ENCODE peak calls at places on chromosome 2, in seven cellular contexts. One of them, this sample, is unnamed.

GRCh38 chr2:105869318-105869717 is 124.6 kb downstream of the NCK2 start:
- DNase-seq in type B pancreatic cell: no peak
- DNase-seq in upper lobe of right lung: no peak
- DNase-seq in posterior cingulate gyrus: no peak
- DNase-seq in iris pigment epithelial cell: no peak
- DNase-seq in endothelial cell of umbilical vein: no peak
- DNase-seq in progenitor cell of endocrine pancreas: no peak
- DNase-seq in this sample: no peak

GRCh38 chr2:227871375-227871788 is at the start of gene DAW1:
- DNase-seq in endothelial cell of umbilical vein: peak; percentile 78
- DNase-seq in posterior cingulate gyrus: peak; percentile 43
- DNase-seq in type B pancreatic cell: peak; percentile 85
- DNase-seq in upper lobe of right lung: peak; percentile 84
- DNase-seq in iris pigment epithelial cell: peak; percentile 70
- DNase-seq in progenitor cell of endocrine pancreas: peak; percentile 65
- DNase-seq in this sample: peak; percentile 77

GRCh38 chr2:16640867-16641266 is 24.8 kb downstream of the CYRIA start:
- DNase-seq in iris pigment epithelial cell: peak; percentile 32
- DNase-seq in progenitor cell of endocrine pancreas: no peak
- DNase-seq in type B pancreatic cell: no peak
- DNase-seq in upper lobe of right lung: no peak
- DNase-seq in endothelial cell of umbilical vein: no peak
- DNase-seq in posterior cingulate gyrus: no peak
- DNase-seq in this sample: peak; percentile 29

GRCh38 chr2:73099486-73099885 is 13.3 kb downstream of the RAB11FIP5 start:
- DNase-seq in endothelial cell of umbilical vein: no peak
- DNase-seq in iris pigment epithelial cell: no peak
- DNase-seq in progenitor cell of endocrine pancreas: no peak
- DNase-seq in type B pancreatic cell: no peak
- DNase-seq in upper lobe of right lung: no peak
- DNase-seq in posterior cingulate gyrus: no peak
- DNase-seq in this sample: no peak

GRCh38 chr2:186841940-186842339 is 7.0 kb downstream of the ZSWIM2 start:
- DNase-seq in posterior cingulate gyrus: no peak
- DNase-seq in type B pancreatic cell: no peak
- DNase-seq in progenitor cell of endocrine pancreas: no peak
- DNase-seq in iris pigment epithelial cell: peak; percentile 83
- DNase-seq in upper lobe of right lung: no peak
- DNase-seq in endothelial cell of umbilical vein: no peak
- DNase-seq in this sample: peak; percentile 84

GRCh38 chr2:129922571-129923264 is 56.7 kb upstream of the RAB6C start:
- DNase-seq in upper lobe of right lung: no peak
- DNase-seq in endothelial cell of umbilical vein: no peak
- DNase-seq in posterior cingulate gyrus: no peak
- DNase-seq in type B pancreatic cell: no peak
- DNase-seq in progenitor cell of endocrine pancreas: no peak
- DNase-seq in iris pigment epithelial cell: no peak
- DNase-seq in this sample: no peak

GRCh38 chr2:210440206-210440605 is 36.4 kb downstream of the LANCL1 start:
- DNase-seq in posterior cingulate gyrus: no peak
- DNase-seq in type B pancreatic cell: no peak
- DNase-seq in endothelial cell of umbilical vein: no peak
- DNase-seq in upper lobe of right lung: no peak
- DNase-seq in iris pigment epithelial cell: no peak
- DNase-seq in progenitor cell of endocrine pancreas: no peak
- DNase-seq in this sample: no peak

GRCh38 chr2:61793389-61793836 is 60.4 kb downstream of the FAM161A start:
- DNase-seq in posterior cingulate gyrus: peak; percentile 14
- DNase-seq in endothelial cell of umbilical vein: peak; percentile 53
- DNase-seq in type B pancreatic cell: peak; percentile 72
- DNase-seq in iris pigment epithelial cell: peak; percentile 55
- DNase-seq in upper lobe of right lung: peak; percentile 67
- DNase-seq in progenitor cell of endocrine pancreas: peak; percentile 71
- DNase-seq in this sample: peak; percentile 74

GRCh38 chr2:75381032-75381431 is 179.7 kb downstream of the EVA1A start:
- DNase-seq in endothelial cell of umbilical vein: no peak
- DNase-seq in iris pigment epithelial cell: no peak
- DNase-seq in upper lobe of right lung: no peak
- DNase-seq in progenitor cell of endocrine pancreas: no peak
- DNase-seq in posterior cingulate gyrus: no peak
- DNase-seq in type B pancreatic cell: no peak
- DNase-seq in this sample: no peak

GRCh38 chr2:78941751-78942150 is 83.8 kb upstream of the REG3G start:
- DNase-seq in type B pancreatic cell: no peak
- DNase-seq in upper lobe of right lung: no peak
- DNase-seq in progenitor cell of endocrine pancreas: no peak
- DNase-seq in iris pigment epithelial cell: peak; percentile 47
- DNase-seq in posterior cingulate gyrus: no peak
- DNase-seq in endothelial cell of umbilical vein: peak; percentile 86
- DNase-seq in this sample: no peak

GRCh38 chr2:26712486-26713465 is 20.3 kb downstream of the KCNK3 start:
- DNase-seq in upper lobe of right lung: no peak
- DNase-seq in type B pancreatic cell: no peak
- DNase-seq in iris pigment epithelial cell: no peak
- DNase-seq in posterior cingulate gyrus: peak; percentile 63
- DNase-seq in progenitor cell of endocrine pancreas: no peak
- DNase-seq in endothelial cell of umbilical vein: no peak
- DNase-seq in this sample: no peak

GRCh38 chr2:9665903-9666302 is 35.1 kb upstream of the YWHAQ start:
- DNase-seq in endothelial cell of umbilical vein: no peak
- DNase-seq in type B pancreatic cell: no peak
- DNase-seq in posterior cingulate gyrus: no peak
- DNase-seq in progenitor cell of endocrine pancreas: no peak
- DNase-seq in iris pigment epithelial cell: peak; percentile 77
- DNase-seq in upper lobe of right lung: no peak
- DNase-seq in this sample: peak; percentile 97

GRCh38 chr2:57868619-57869139 is 177.9 kb upstream of the VRK2 start:
- DNase-seq in type B pancreatic cell: no peak
- DNase-seq in endothelial cell of umbilical vein: no peak
- DNase-seq in iris pigment epithelial cell: no peak
- DNase-seq in posterior cingulate gyrus: no peak
- DNase-seq in progenitor cell of endocrine pancreas: no peak
- DNase-seq in upper lobe of right lung: no peak
- DNase-seq in this sample: no peak

GRCh38 chr2:96329416-96329815 is 4.3 kb downstream of the ITPRIPL1 start:
- DNase-seq in endothelial cell of umbilical vein: peak; percentile 74
- DNase-seq in posterior cingulate gyrus: no peak
- DNase-seq in iris pigment epithelial cell: peak; percentile 68
- DNase-seq in progenitor cell of endocrine pancreas: no peak
- DNase-seq in upper lobe of right lung: no peak
- DNase-seq in type B pancreatic cell: no peak
- DNase-seq in this sample: peak; percentile 84

GRCh38 chr2:146602383-146602782 is 1242.4 kb upstream of the ACVR2A start:
- DNase-seq in endothelial cell of umbilical vein: no peak
- DNase-seq in type B pancreatic cell: no peak
- DNase-seq in upper lobe of right lung: no peak
- DNase-seq in iris pigment epithelial cell: peak; percentile 79
- DNase-seq in progenitor cell of endocrine pancreas: no peak
- DNase-seq in posterior cingulate gyrus: no peak
- DNase-seq in this sample: peak; percentile 72

GRCh38 chr2:232398293-232399034 is 8.2 kb upstream of the ALPG start:
- DNase-seq in endothelial cell of umbilical vein: no peak
- DNase-seq in iris pigment epithelial cell: no peak
- DNase-seq in progenitor cell of endocrine pancreas: no peak
- DNase-seq in upper lobe of right lung: peak; percentile 7
- DNase-seq in type B pancreatic cell: no peak
- DNase-seq in posterior cingulate gyrus: no peak
- DNase-seq in this sample: no peak

GRCh38 chr2:207251573-207252192 is 85.9 kb upstream of the KLF7 start:
- DNase-seq in endothelial cell of umbilical vein: no peak
- DNase-seq in posterior cingulate gyrus: no peak
- DNase-seq in upper lobe of right lung: no peak
- DNase-seq in iris pigment epithelial cell: peak; percentile 49
- DNase-seq in type B pancreatic cell: no peak
- DNase-seq in progenitor cell of endocrine pancreas: no peak
- DNase-seq in this sample: peak; percentile 18

This sample was measured in GM23248.